ENCODE peak calls at places on chromosome 11, in ten cellular contexts. One of them, this sample, is unnamed.

GRCh38 chr11:110130642-110131238 is 37.5 kb downstream of the ZC3H12C start:
- DNase-seq in A549: no peak
- DNase-seq in upper lobe of right lung: no peak
- DNase-seq in naive thymus-derived CD4-positive, alpha-beta T cell: no peak
- DNase-seq in ovary: no peak
- DNase-seq in spleen: no peak
- DNase-seq in right lobe of liver: no peak
- DNase-seq in IMR-90: peak; percentile 67
- DNase-seq in heart right ventricle: no peak
- DNase-seq in AG04450: no peak
- DNase-seq in this sample: no peak

GRCh38 chr11:67090717-67091116 is 28.3 kb upstream of the KDM2A start:
- DNase-seq in right lobe of liver: no peak
- DNase-seq in heart right ventricle: no peak
- DNase-seq in ovary: no peak
- DNase-seq in AG04450: no peak
- DNase-seq in A549: no peak
- DNase-seq in spleen: no peak
- DNase-seq in IMR-90: no peak
- DNase-seq in naive thymus-derived CD4-positive, alpha-beta T cell: no peak
- DNase-seq in upper lobe of right lung: no peak
- DNase-seq in this sample: no peak

GRCh38 chr11:33347490-33348125 is 90.4 kb downstream of the HIPK3 start:
- DNase-seq in right lobe of liver: no peak
- DNase-seq in A549: no peak
- DNase-seq in naive thymus-derived CD4-positive, alpha-beta T cell: no peak
- DNase-seq in IMR-90: no peak
- DNase-seq in heart right ventricle: no peak
- DNase-seq in spleen: peak; percentile 84
- DNase-seq in upper lobe of right lung: no peak
- DNase-seq in ovary: no peak
- DNase-seq in AG04450: no peak
- DNase-seq in this sample: no peak

GRCh38 chr11:65556470-65557279 is 1.5 kb downstream of the LTBP3 start:
- DNase-seq in spleen: no peak
- DNase-seq in AG04450: no peak
- DNase-seq in upper lobe of right lung: no peak
- DNase-seq in right lobe of liver: no peak
- DNase-seq in A549: peak; percentile 52
- DNase-seq in IMR-90: no peak
- DNase-seq in naive thymus-derived CD4-positive, alpha-beta T cell: no peak
- DNase-seq in ovary: no peak
- DNase-seq in heart right ventricle: no peak
- DNase-seq in this sample: no peak

GRCh38 chr11:63738720-63739360 is 29.7 kb downstream of the ZFTA start:
- DNase-seq in naive thymus-derived CD4-positive, alpha-beta T cell: peak; percentile 44
- DNase-seq in AG04450: peak; percentile 66
- DNase-seq in IMR-90: peak; percentile 84
- DNase-seq in spleen: no peak
- DNase-seq in ovary: peak; percentile 82
- DNase-seq in right lobe of liver: peak; percentile 55
- DNase-seq in upper lobe of right lung: no peak
- DNase-seq in A549: peak; percentile 83
- DNase-seq in heart right ventricle: peak; percentile 41
- DNase-seq in this sample: peak; percentile 69

GRCh38 chr11:93054881-93055280 is 85.4 kb downstream of the MTNR1B start:
- DNase-seq in upper lobe of right lung: no peak
- DNase-seq in right lobe of liver: no peak
- DNase-seq in AG04450: peak; percentile 91
- DNase-seq in heart right ventricle: no peak
- DNase-seq in A549: peak; percentile 91
- DNase-seq in ovary: no peak
- DNase-seq in IMR-90: peak; percentile 99
- DNase-seq in spleen: no peak
- DNase-seq in naive thymus-derived CD4-positive, alpha-beta T cell: no peak
- DNase-seq in this sample: no peak

GRCh38 chr11:62497132-62497915 is 49.3 kb downstream of the AHNAK start:
- DNase-seq in upper lobe of right lung: no peak
- DNase-seq in spleen: no peak
- DNase-seq in ovary: no peak
- DNase-seq in A549: peak; percentile 85
- DNase-seq in naive thymus-derived CD4-positive, alpha-beta T cell: no peak
- DNase-seq in right lobe of liver: no peak
- DNase-seq in IMR-90: peak; percentile 81
- DNase-seq in AG04450: no peak
- DNase-seq in heart right ventricle: no peak
- DNase-seq in this sample: no peak

GRCh38 chr11:45922425-45923082 is at the start of gene LARGE2:
- DNase-seq in right lobe of liver: no peak
- DNase-seq in heart right ventricle: no peak
- DNase-seq in upper lobe of right lung: peak; percentile 91
- DNase-seq in A549: no peak
- DNase-seq in ovary: peak; percentile 35
- DNase-seq in IMR-90: no peak
- DNase-seq in spleen: peak; percentile 86
- DNase-seq in naive thymus-derived CD4-positive, alpha-beta T cell: no peak
- DNase-seq in AG04450: no peak
- DNase-seq in this sample: peak; percentile 85

GRCh38 chr11:11758603-11759196 is 83.1 kb upstream of the USP47 start:
- DNase-seq in naive thymus-derived CD4-positive, alpha-beta T cell: no peak
- DNase-seq in right lobe of liver: no peak
- DNase-seq in A549: no peak
- DNase-seq in ovary: no peak
- DNase-seq in heart right ventricle: no peak
- DNase-seq in upper lobe of right lung: no peak
- DNase-seq in IMR-90: no peak
- DNase-seq in spleen: no peak
- DNase-seq in AG04450: no peak
- DNase-seq in this sample: no peak

GRCh38 chr11:61115498-61116224 is 13.4 kb downstream of the CD5 start:
- DNase-seq in upper lobe of right lung: no peak
- DNase-seq in AG04450: no peak
- DNase-seq in IMR-90: no peak
- DNase-seq in ovary: no peak
- DNase-seq in heart right ventricle: no peak
- DNase-seq in naive thymus-derived CD4-positive, alpha-beta T cell: no peak
- DNase-seq in spleen: peak; percentile 39
- DNase-seq in right lobe of liver: peak; percentile 3
- DNase-seq in A549: no peak
- DNase-seq in this sample: no peak

GRCh38 chr11:72924568-72925190 is 110.5 kb downstream of the ATG16L2 start:
- DNase-seq in ovary: no peak
- DNase-seq in IMR-90: peak; percentile 57
- DNase-seq in A549: peak; percentile 43
- DNase-seq in naive thymus-derived CD4-positive, alpha-beta T cell: peak; percentile 18
- DNase-seq in AG04450: no peak
- DNase-seq in heart right ventricle: no peak
- DNase-seq in spleen: no peak
- DNase-seq in upper lobe of right lung: no peak
- DNase-seq in right lobe of liver: no peak
- DNase-seq in this sample: no peak

GRCh38 chr11:102733232-102733875 is 8.6 kb upstream of the MMP8 start:
- DNase-seq in A549: peak; percentile 64
- DNase-seq in AG04450: no peak
- DNase-seq in upper lobe of right lung: peak; percentile 79
- DNase-seq in right lobe of liver: peak; percentile 64
- DNase-seq in ovary: no peak
- DNase-seq in naive thymus-derived CD4-positive, alpha-beta T cell: no peak
- DNase-seq in IMR-90: peak; percentile 47
- DNase-seq in heart right ventricle: peak; percentile 31
- DNase-seq in spleen: peak; percentile 84
- DNase-seq in this sample: peak; percentile 68

GRCh38 chr11:114607753-114608459 is 12.3 kb upstream of the NXPE4 start:
- DNase-seq in spleen: no peak
- DNase-seq in naive thymus-derived CD4-positive, alpha-beta T cell: no peak
- DNase-seq in AG04450: no peak
- DNase-seq in right lobe of liver: no peak
- DNase-seq in IMR-90: no peak
- DNase-seq in heart right ventricle: no peak
- DNase-seq in ovary: no peak
- DNase-seq in A549: no peak
- DNase-seq in upper lobe of right lung: no peak
- DNase-seq in this sample: no peak

GRCh38 chr11:114604886-114605285 is 9.3 kb upstream of the NXPE4 start:
- DNase-seq in naive thymus-derived CD4-positive, alpha-beta T cell: no peak
- DNase-seq in IMR-90: no peak
- DNase-seq in heart right ventricle: no peak
- DNase-seq in upper lobe of right lung: no peak
- DNase-seq in AG04450: no peak
- DNase-seq in A549: no peak
- DNase-seq in ovary: no peak
- DNase-seq in right lobe of liver: no peak
- DNase-seq in spleen: no peak
- DNase-seq in this sample: no peak

GRCh38 chr11:114606003-114606801 is 10.6 kb upstream of the NXPE4 start:
- DNase-seq in upper lobe of right lung: no peak
- DNase-seq in spleen: no peak
- DNase-seq in A549: no peak
- DNase-seq in ovary: no peak
- DNase-seq in IMR-90: peak; percentile 3
- DNase-seq in heart right ventricle: no peak
- DNase-seq in naive thymus-derived CD4-positive, alpha-beta T cell: no peak
- DNase-seq in AG04450: no peak
- DNase-seq in right lobe of liver: no peak
- DNase-seq in this sample: no peak

GRCh38 chr11:114605370-114605769 is 9.8 kb upstream of the NXPE4 start:
- DNase-seq in naive thymus-derived CD4-positive, alpha-beta T cell: no peak
- DNase-seq in IMR-90: no peak
- DNase-seq in heart right ventricle: no peak
- DNase-seq in spleen: no peak
- DNase-seq in right lobe of liver: no peak
- DNase-seq in AG04450: no peak
- DNase-seq in A549: no peak
- DNase-seq in ovary: no peak
- DNase-seq in upper lobe of right lung: no peak
- DNase-seq in this sample: no peak

DNA sequence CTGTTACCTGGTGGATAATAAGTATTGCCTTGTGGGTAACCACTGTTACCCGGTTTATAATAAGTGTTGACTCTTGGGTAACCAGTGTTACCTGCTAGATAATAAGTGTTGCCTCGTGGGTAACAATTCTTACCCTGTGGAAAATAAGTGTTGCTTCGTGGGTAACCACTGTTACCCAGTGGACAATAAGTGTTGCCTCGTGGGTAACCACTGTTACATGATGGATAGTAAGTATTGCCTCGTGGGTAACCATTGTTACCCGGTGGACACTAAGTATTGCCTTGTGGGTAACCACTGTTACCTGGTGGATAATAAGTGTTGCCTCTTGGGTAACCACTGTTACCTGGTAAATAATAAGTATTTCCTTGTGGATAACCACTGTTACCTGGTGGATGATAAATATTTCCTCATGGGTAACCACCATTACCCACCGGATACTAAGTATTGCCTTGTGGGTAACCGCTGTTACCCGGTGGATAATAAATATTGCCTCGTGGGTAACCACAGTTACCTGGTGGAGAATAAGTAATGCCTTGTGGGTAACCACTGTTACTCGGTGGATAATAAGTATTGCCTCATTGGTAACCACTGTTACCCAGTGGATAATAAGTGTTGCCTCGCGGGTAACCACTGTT is 8.7 kb upstream of the NXPE4 start:
- DNase-seq in upper lobe of right lung: no peak
- DNase-seq in A549: no peak
- DNase-seq in AG04450: no peak
- DNase-seq in heart right ventricle: no peak
- DNase-seq in ovary: no peak
- DNase-seq in naive thymus-derived CD4-positive, alpha-beta T cell: no peak
- DNase-seq in IMR-90: no peak
- DNase-seq in right lobe of liver: no peak
- DNase-seq in spleen: no peak
- DNase-seq in this sample: no peak
- H3K9me3 ChIP-seq in upper lobe of right lung: no peaks in the 10 kb centered on the region
- H3K9me3 ChIP-seq in A549: no peaks in the 10 kb centered on the region
- H3K9me3 ChIP-seq in AG04450: no peaks in the 10 kb centered on the region
- H3K9me3 ChIP-seq in heart right ventricle: no peaks in the 10 kb centered on the region
- H3K9me3 ChIP-seq in ovary: peaks cover 4% of the 10 kb centered on the region
- H3K9me3 ChIP-seq in naive thymus-derived CD4-positive, alpha-beta T cell: no peaks in the 10 kb centered on the region
- H3K9me3 ChIP-seq in IMR-90: no peaks in the 10 kb centered on the region
- H3K9me3 ChIP-seq in right lobe of liver: no peaks in the 10 kb centered on the region
- H3K9me3 ChIP-seq in spleen: peaks cover 28% of the 10 kb centered on the region
- H3K9me3 ChIP-seq in this sample: no peaks in the 10 kb centered on the region

DNA sequence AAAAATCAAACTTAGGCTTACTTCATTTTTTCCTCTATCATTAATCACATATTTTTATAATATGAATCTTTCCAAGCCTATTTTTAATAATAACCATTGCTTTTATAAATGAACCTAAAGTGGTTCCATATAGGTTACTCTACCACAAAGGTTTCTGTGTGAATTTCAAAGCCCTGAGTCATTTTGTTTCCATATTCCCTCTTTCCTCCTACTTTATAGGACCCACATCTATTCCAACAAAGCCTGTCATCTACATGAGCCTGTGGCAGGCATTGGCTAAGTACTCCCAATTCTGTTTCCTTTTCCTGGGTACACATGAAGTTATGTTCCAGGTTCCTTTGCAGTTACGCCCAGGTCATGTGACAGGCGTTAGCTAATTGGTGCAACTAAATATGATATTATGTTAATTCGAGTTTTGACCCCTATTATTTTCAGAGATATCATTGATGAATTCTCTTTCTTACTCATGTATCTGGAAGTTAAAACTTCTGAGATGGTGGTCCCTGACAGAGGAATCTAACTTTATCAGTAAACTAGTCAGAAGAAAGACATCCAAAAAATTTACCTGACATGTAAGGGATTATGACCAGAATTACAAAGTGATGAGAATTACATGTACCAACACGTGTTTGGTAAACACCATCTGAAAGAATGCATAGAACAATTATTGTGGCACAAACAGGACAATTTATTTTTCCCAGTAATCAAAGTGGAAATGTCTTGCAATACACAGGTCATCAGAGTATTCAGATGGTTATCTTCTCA is 1264.0 kb upstream of the CNTN5 start:
- DNase-seq in ovary: no peak
- DNase-seq in IMR-90: no peak
- DNase-seq in A549: no peak
- DNase-seq in upper lobe of right lung: no peak
- DNase-seq in right lobe of liver: no peak
- DNase-seq in naive thymus-derived CD4-positive, alpha-beta T cell: no peak
- DNase-seq in AG04450: no peak
- DNase-seq in spleen: no peak
- DNase-seq in heart right ventricle: no peak
- DNase-seq in this sample: no peak
- H3K9me3 ChIP-seq in ovary: no peaks in the 10 kb centered on the region
- H3K9me3 ChIP-seq in IMR-90: peaks cover 8% of the 10 kb centered on the region
- H3K9me3 ChIP-seq in A549: no peaks in the 10 kb centered on the region
- H3K9me3 ChIP-seq in upper lobe of right lung: no peaks in the 10 kb centered on the region
- H3K9me3 ChIP-seq in right lobe of liver: no peaks in the 10 kb centered on the region
- H3K9me3 ChIP-seq in naive thymus-derived CD4-positive, alpha-beta T cell: no peaks in the 10 kb centered on the region
- H3K9me3 ChIP-seq in AG04450: peaks cover 9% of the 10 kb centered on the region
- H3K9me3 ChIP-seq in spleen: peaks cover 12% of the 10 kb centered on the region
- H3K9me3 ChIP-seq in heart right ventricle: no peaks in the 10 kb centered on the region
- H3K9me3 ChIP-seq in this sample: no peaks in the 10 kb centered on the region

GRCh38 chr11:42043312-42043711 is 583.9 kb upstream of the LRRC4C start:
- DNase-seq in ovary: no peak
- DNase-seq in upper lobe of right lung: no peak
- DNase-seq in IMR-90: no peak
- DNase-seq in right lobe of liver: no peak
- DNase-seq in spleen: no peak
- DNase-seq in heart right ventricle: no peak
- DNase-seq in naive thymus-derived CD4-positive, alpha-beta T cell: no peak
- DNase-seq in A549: no peak
- DNase-seq in AG04450: no peak
- DNase-seq in this sample: no peak
- H3K9me3 ChIP-seq in ovary: no peaks in the 10 kb centered on the region
- H3K9me3 ChIP-seq in upper lobe of right lung: no peaks in the 10 kb centered on the region
- H3K9me3 ChIP-seq in IMR-90: peaks cover 7% of the 10 kb centered on the region
- H3K9me3 ChIP-seq in right lobe of liver: no peaks in the 10 kb centered on the region
- H3K9me3 ChIP-seq in spleen: peaks cover 13% of the 10 kb centered on the region
- H3K9me3 ChIP-seq in heart right ventricle: no peaks in the 10 kb centered on the region
- H3K9me3 ChIP-seq in naive thymus-derived CD4-positive, alpha-beta T cell: no peaks in the 10 kb centered on the region
- H3K9me3 ChIP-seq in A549: no peaks in the 10 kb centered on the region
- H3K9me3 ChIP-seq in AG04450: peaks cover 4% of the 10 kb centered on the region
- H3K9me3 ChIP-seq in this sample: no peaks in the 10 kb centered on the region

GRCh38 chr11:34604909-34605308 is 16.0 kb upstream of the EHF start:
- DNase-seq in AG04450: no peak
- DNase-seq in naive thymus-derived CD4-positive, alpha-beta T cell: no peak
- DNase-seq in A549: no peak
- DNase-seq in upper lobe of right lung: no peak
- DNase-seq in ovary: no peak
- DNase-seq in right lobe of liver: no peak
- DNase-seq in spleen: no peak
- DNase-seq in heart right ventricle: no peak
- DNase-seq in IMR-90: no peak
- DNase-seq in this sample: no peak
- H3K9me3 ChIP-seq in AG04450: no peaks in the 10 kb centered on the region
- H3K9me3 ChIP-seq in naive thymus-derived CD4-positive, alpha-beta T cell: no peaks in the 10 kb centered on the region
- H3K9me3 ChIP-seq in A549: no peaks in the 10 kb centered on the region
- H3K9me3 ChIP-seq in upper lobe of right lung: no peaks in the 10 kb centered on the region
- H3K9me3 ChIP-seq in ovary: no peaks in the 10 kb centered on the region
- H3K9me3 ChIP-seq in right lobe of liver: no peaks in the 10 kb centered on the region
- H3K9me3 ChIP-seq in spleen: no peaks in the 10 kb centered on the region
- H3K9me3 ChIP-seq in heart right ventricle: no peaks in the 10 kb centered on the region
- H3K9me3 ChIP-seq in IMR-90: no peaks in the 10 kb centered on the region
- H3K9me3 ChIP-seq in this sample: no peaks in the 10 kb centered on the region

This sample was measured in lower lobe of right lung.